ENCODE peak calls at places on chromosomes 12 and 14, in six cellular contexts. O, U, K, F, X and E are unnamed samples.

GRCh38 chr14:22122227-22123187 is 448.9 kb upstream of the OR4E1 start:
- DNase-seq in O (no peak), U (no peak), K (no peak), F (no peak), X (peak), E (no peak)

GRCh38 chr14:94594441-94594840 is 13.2 kb downstream of the SERPINA5 start:
- DNase-seq in O (no peak), U (no peak), K (no peak), F (no peak), X (no peak), E (no peak)

GRCh38 chr14:64801800-64802199 is 77.9 kb downstream of the SPTB start:
- DNase-seq in O (peak), U (no peak), K (no peak), F (peak), X (peak), E (peak)

GRCh38 chr12:27957366-27957765 is 15.2 kb downstream of the PTHLH start:
- DNase-seq in O (no peak), U (no peak), K (no peak), F (no peak), X (no peak), E (no peak)

GRCh38 chr14:103495854-103496253 is 26.8 kb downstream of the CKB start:
- DNase-seq in O (no peak), U (no peak), K (no peak), F (no peak), X (no peak), E (no peak)

GRCh38 chr12:88267630-88268029 is 125.5 kb downstream of the TMTC3 start:
- DNase-seq in O (no peak), U (no peak), K (no peak), F (no peak), X (no peak), E (no peak)

GRCh38 chr14:105853089-105853906 is 326.9 kb downstream of the TMEM121 start:
- DNase-seq in O (peak), U (no peak), K (peak), F (no peak), X (no peak), E (no peak)

GRCh38 chr14:59897757-59898383 is 22.1 kb upstream of the LRRC9 start:
- DNase-seq in O (peak), U (peak), K (no peak), F (peak), X (peak), E (no peak)

GRCh38 chr14:83992857-83993256 is 1537.1 kb upstream of the FLRT2 start:
- DNase-seq in O (no peak), U (no peak), K (no peak), F (no peak), X (no peak), E (no peak)

GRCh38 chr14:23814858-23815257 is 138.7 kb upstream of the DHRS4 start:
- DNase-seq in O (no peak), U (no peak), K (no peak), F (no peak), X (no peak), E (no peak)

GRCh38 chr12:127893875-127894635 is 372.9 kb upstream of the TMEM132C start:
- DNase-seq in O (no peak), U (no peak), K (no peak), F (no peak), X (no peak), E (no peak)

GRCh38 chr14:51581017-51581881 is 70.5 kb upstream of the FRMD6 start:
- DNase-seq in O (no peak), U (no peak), K (no peak), F (no peak), X (no peak), E (peak)

GRCh38 chr12:52515927-52516831 is 4.0 kb downstream of the KRT5 start:
- DNase-seq in O (no peak), U (no peak), K (no peak), F (no peak), X (no peak), E (peak)

GRCh38 chr14:22973217-22974032 is 8.9 kb downstream of the AJUBA start:
- DNase-seq in O (peak), U (no peak), K (no peak), F (peak), X (peak), E (peak)

GRCh38 chr12:61891632-61892031 is 368.6 kb upstream of the USP15 start:
- DNase-seq in O (no peak), U (no peak), K (no peak), F (no peak), X (no peak), E (no peak)

GRCh38 chr12:32296541-32296940 is 102.8 kb upstream of the FGD4 start:
- DNase-seq in O (no peak), U (no peak), K (no peak), F (no peak), X (no peak), E (no peak)

GRCh38 chr14:77103954-77104353 is 5.9 kb downstream of the CIPC start:
- DNase-seq in O (no peak), U (no peak), K (no peak), F (no peak), X (no peak), E (no peak)

GRCh38 chr14:66311058-66311457 is 175.1 kb upstream of the CCDC196 start:
- DNase-seq in O (no peak), U (no peak), K (no peak), F (no peak), X (no peak), E (no peak)

DNA sequence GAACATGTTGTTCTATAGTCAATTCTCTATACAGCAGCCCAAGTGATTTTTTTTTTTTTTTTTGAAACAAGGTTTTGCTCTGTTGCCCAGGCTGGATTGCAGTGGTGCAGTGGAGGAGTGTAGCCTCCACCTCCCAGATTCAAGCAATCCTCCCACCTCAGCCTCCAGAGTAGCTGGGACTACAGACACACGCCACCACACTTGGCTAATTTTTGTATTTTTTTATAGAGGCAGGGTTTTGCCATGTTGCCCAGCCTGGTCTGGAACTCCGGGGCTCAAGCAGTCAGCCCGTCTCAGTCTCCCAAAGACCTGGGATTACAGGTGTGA is 111.8 kb downstream of the DPF3 start:
- DNase-seq in O (no peak), U (no peak), K (no peak), F (no peak), X (no peak), E (no peak)
- H3K9ac ChIP-seq in O (no peak), U (no peak), K (no peak), F (no peak), X (no peak), E (no peak)

GRCh38 chr14:92726933-92727262 is 21.5 kb downstream of the LGMN start:
- DNase-seq in O (no peak), U (no peak), K (no peak), F (no peak), X (no peak), E (no peak)

GRCh38 chr14:92728781-92729364 is 19.6 kb downstream of the LGMN start:
- DNase-seq in O (no peak), U (no peak), K (no peak), F (no peak), X (no peak), E (no peak)

GRCh38 chr14:92731622-92732021 is 16.8 kb downstream of the LGMN start:
- DNase-seq in O (no peak), U (no peak), K (no peak), F (no peak), X (no peak), E (no peak)

GRCh38 chr14:92733007-92733406 is 15.4 kb downstream of the LGMN start:
- DNase-seq in O (no peak), U (no peak), K (no peak), F (no peak), X (no peak), E (no peak)

GRCh38 chr14:92729632-92730358 is 18.6 kb downstream of the LGMN start:
- DNase-seq in O (no peak), U (no peak), K (no peak), F (no peak), X (no peak), E (no peak)
- H3K4me3 ChIP-seq in O (no peak), U (no peak), K (no peak), F (no peak), X (no peak), E (no peak)

GRCh38 chr14:101119830-101120571 is 216.5 kb upstream of the RTL1 start:
- DNase-seq in O (peak), U (no peak), K (peak), F (no peak), X (no peak), E (peak)
- H3K9ac ChIP-seq in O (no peak), U (no peak), K (no peak), F (no peak), X (no peak), E (no peak)

GRCh38 chr12:115755061-115755751 is 522.3 kb downstream of the MED13L start:
- DNase-seq in O (no peak), U (no peak), K (no peak), F (no peak), X (no peak), E (peak)
- H3K4me3 ChIP-seq in O (no peak), U (no peak), K (no peak), F (no peak), X (no peak), E (no peak)

GRCh38 chr12:59329457-59329856 is 266.4 kb upstream of the SLC16A7 start:
- DNase-seq in O (no peak), U (no peak), K (no peak), F (no peak), X (no peak), E (no peak)
- H3K9ac ChIP-seq in O (no peak), U (no peak), K (no peak), F (no peak), X (no peak), E (no peak)

DNA sequence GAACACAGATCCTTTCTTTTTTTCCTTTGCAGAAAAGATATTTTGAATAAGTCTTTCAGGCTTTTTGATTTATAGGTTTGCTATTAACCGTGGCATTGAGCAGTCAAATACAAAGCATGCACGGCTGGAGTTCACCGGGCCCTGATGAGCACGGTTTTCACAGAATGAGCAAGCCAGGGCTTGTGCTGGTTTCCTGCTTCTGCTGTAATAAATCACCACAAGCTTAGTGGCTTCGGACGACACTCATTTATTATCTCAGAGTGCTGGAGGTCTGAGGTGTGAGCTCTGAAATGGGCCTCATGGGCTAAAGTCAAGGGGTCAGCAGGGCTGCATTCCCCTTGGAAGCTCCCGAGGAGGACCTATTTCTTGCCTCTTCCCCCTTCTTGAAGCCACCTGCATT is 152.5 kb downstream of the ZNF664 start:
- DNase-seq in O (no peak), U (no peak), K (no peak), F (no peak), X (no peak), E (no peak)
- H3K4me3 ChIP-seq in O (no peak), U (no peak), K (no peak), F (no peak), X (no peak), E (no peak)

GRCh38 chr14:50530358-50530757 is 2.0 kb downstream of the MAP4K5 start:
- DNase-seq in O (no peak), U (no peak), K (no peak), F (no peak), X (no peak), E (peak)
- H3K9ac ChIP-seq in O (peak), U (peak), K (peak), F (peak), X (peak), E (peak)